ENCODE peak calls at places on chromosomes 4 and X, in five cellular contexts. L is activated naive CD8-positive, alpha-beta T cell treated with anti-CD3 and anti-CD28 coated beads, Interleukin-2, amount 50 U/mL, for 24 hours; G is effector memory CD8-positive, alpha-beta T cell; C is SK-N-SH treated with all-trans-retinoic acid at 6 μM for 48 hours; R is psoas muscle. V is an unnamed sample.

GRCh38 chr4:54784188-54784671 is 126.5 kb downstream of the KIT start:
- ATAC-seq in L (no peak), C (no peak), R (peak), G (no peak), V (peak)

GRCh38 chr4:11768251-11768972 is 339.7 kb upstream of the HS3ST1 start:
- ATAC-seq in C (no peak), G (no peak), L (no peak), R (no peak), V (no peak)

GRCh38 chrX:22323541-22323940 is 50.8 kb downstream of the CBLL2 start:
- ATAC-seq in C (no peak), L (no peak), R (no peak), G (no peak), V (no peak)

GRCh38 chrX:54116391-54116790 is 66.7 kb downstream of the FAM120C start:
- ATAC-seq in L (no peak), C (no peak), G (no peak), R (no peak), V (no peak)

GRCh38 chr4:145154573-145154972 is 25.8 kb downstream of the OTUD4 start:
- ATAC-seq in C (peak), L (no peak), G (no peak), R (peak), V (no peak)

GRCh38 chrX:122004127-122004526 is 956.7 kb downstream of the GLUD2 start:
- ATAC-seq in L (no peak), G (no peak), R (no peak), C (no peak), V (no peak)

GRCh38 chrX:133989993-133990392 is 4.6 kb upstream of the GPC3 start:
- ATAC-seq in R (no peak), G (no peak), C (no peak), L (no peak), V (no peak)

GRCh38 chr4:68129793-68130192 is at the start of gene TMPRSS11F:
- ATAC-seq in R (no peak), G (no peak), L (no peak), C (no peak), V (peak)

GRCh38 chr4:152190907-152191306 is 345.0 kb downstream of the FBXW7 start:
- ATAC-seq in L (no peak), C (no peak), G (no peak), R (no peak), V (no peak)

GRCh38 chr4:112765317-112765989 is 128.5 kb downstream of the LARP7 start:
- ATAC-seq in R (peak), L (peak), C (peak), G (peak), V (no peak)

GRCh38 chrX:13001961-13002671 is 27.2 kb downstream of the TMSB4X start:
- ATAC-seq in R (no peak), C (peak), G (peak), L (peak), V (peak)

GRCh38 chr4:39422247-39422646 is 15.5 kb downstream of the KLB start:
- ATAC-seq in R (no peak), G (no peak), L (no peak), C (no peak), V (no peak)

GRCh38 chr4:122293374-122294365 is 85.1 kb upstream of the ADAD1 start:
- ATAC-seq in R (no peak), C (no peak), L (no peak), G (no peak), V (no peak)